ENCODE peak calls at places on chromosomes 13 and 19, in five cellular contexts. N is cardiac muscle cell, C is lower lobe of right lung, L is kidney epithelial cell, S is RWPE1. J is an unnamed sample.

GRCh38 chr13:111239754-111240670 is 80.4 kb upstream of the TEX29 start:
- DNase-seq in S (no peak), C (no peak), N (no peak), L (no peak), J (no peak)

GRCh38 chr19:50639121-50640112 is at the start of gene SYT3:
- DNase-seq in C (peak; percentile 59), L (no peak), S (peak; percentile 62), N (peak; percentile 80), J (no peak)

GRCh38 chr13:73077867-73078266 is 19.1 kb downstream of the KLF5 start:
- DNase-seq in L (no peak), S (no peak), N (no peak), C (no peak), J (no peak)

GRCh38 chr19:3028305-3029069 is 593 bp downstream of the TLE2 start:
- DNase-seq in N (no peak), S (no peak), C (no peak), L (no peak), J (no peak)

GRCh38 chr13:28716511-28716910 is 2.3 kb downstream of the SLC46A3 start:
- DNase-seq in N (no peak), C (no peak), L (peak; percentile 23), S (peak; percentile 78), J (no peak)

GRCh38 chr19:30212574-30212973 is 159.6 kb upstream of the ZNF536 start:
- DNase-seq in S (no peak), C (no peak), L (no peak), N (no peak), J (no peak)

GRCh38 chr13:85137516-85137915 is 661.7 kb downstream of the SLITRK6 start:
- DNase-seq in S (no peak), N (no peak), C (no peak), L (no peak), J (no peak)

GRCh38 chr19:6674868-6675305 is 4.9 kb upstream of the TNFSF14 start:
- DNase-seq in C (peak; percentile 73), N (no peak), L (peak; percentile 42), S (peak; percentile 65), J (no peak)

GRCh38 chr19:30222993-30223865 is 149.0 kb upstream of the ZNF536 start:
- DNase-seq in L (no peak), S (no peak), C (no peak), N (peak; percentile 45), J (peak; percentile 38)

GRCh38 chr19:54305141-54305540 is 7.8 kb downstream of the LILRA5 start:
- DNase-seq in S (no peak), L (no peak), C (no peak), N (no peak), J (no peak)

GRCh38 chr13:31908696-31909386 is 122.7 kb upstream of the FRY start:
- DNase-seq in S (no peak), L (no peak), N (no peak), C (no peak), J (no peak)

GRCh38 chr13:46721054-46721453 is 75.9 kb downstream of the ESD start:
- DNase-seq in C (no peak), N (peak; percentile 67), S (peak; percentile 20), L (no peak), J (peak; percentile 26)

GRCh38 chr19:47433121-47433520 is 13.8 kb upstream of the MEIS3 start:
- DNase-seq in C (no peak), L (no peak), N (no peak), S (no peak), J (no peak)

GRCh38 chr19:35860818-35861639 is 4.3 kb downstream of the KIRREL2 start:
- DNase-seq in L (no peak), S (no peak), N (peak; percentile 88), C (no peak), J (peak; percentile 59)

GRCh38 chr13:21061077-21061945 is at the start of gene LATS2:
- DNase-seq in S (peak; percentile 92), N (peak; percentile 98), L (peak; percentile 67), C (peak; percentile 98), J (peak; percentile 97)

GRCh38 chr13:75541287-75541686 is 3.6 kb upstream of the COMMD6 start:
- DNase-seq in N (no peak), C (no peak), S (no peak), L (no peak), J (no peak)

GRCh38 chr19:53849237-53849676 is 18.4 kb upstream of the MYADM start:
- DNase-seq in S (no peak), N (no peak), L (no peak), C (no peak), J (no peak)

GRCh38 chr13:29959621-29960020 is 109.2 kb upstream of the UBL3 start:
- DNase-seq in S (no peak), L (no peak), N (no peak), C (no peak), J (no peak)

GRCh38 chr13:37595162-37595561 is 3.4 kb downstream of the POSTN start:
- DNase-seq in L (no peak), C (no peak), N (no peak), S (no peak), J (no peak)

GRCh38 chr13:110298566-110299321 is 8.2 kb downstream of the COL4A1 start:
- DNase-seq in C (no peak), N (no peak), S (no peak), L (no peak), J (peak; percentile 46)

GRCh38 chr19:1252221-1252817 is 3.9 kb downstream of the MIDN start:
- DNase-seq in L (no peak), N (no peak), C (peak; percentile 95), S (peak; percentile 54), J (peak; percentile 38)

GRCh38 chr13:95457294-95457693 is 95.2 kb upstream of the CLDN10 start:
- DNase-seq in L (no peak), N (no peak), S (no peak), C (no peak), J (no peak)

GRCh38 chr19:32233885-32234284 is 111.5 kb upstream of the ZNF507 start:
- DNase-seq in L (no peak), N (no peak), C (no peak), S (no peak), J (no peak)

GRCh38 chr19:17496337-17496997 is 15.0 kb upstream of the PGLS start:
- DNase-seq in L (no peak), S (peak; percentile 66), N (peak; percentile 79), C (peak; percentile 88), J (peak; percentile 90)

GRCh38 chr19:32874605-32875004 is 5.0 kb upstream of the SLC7A9 start:
- DNase-seq in C (no peak), N (no peak), S (no peak), L (no peak), J (no peak)

GRCh38 chr19:3099347-3100145 is 5.4 kb downstream of the GNA11 start:
- DNase-seq in L (no peak), C (no peak), N (no peak), S (no peak), J (no peak)

DNA sequence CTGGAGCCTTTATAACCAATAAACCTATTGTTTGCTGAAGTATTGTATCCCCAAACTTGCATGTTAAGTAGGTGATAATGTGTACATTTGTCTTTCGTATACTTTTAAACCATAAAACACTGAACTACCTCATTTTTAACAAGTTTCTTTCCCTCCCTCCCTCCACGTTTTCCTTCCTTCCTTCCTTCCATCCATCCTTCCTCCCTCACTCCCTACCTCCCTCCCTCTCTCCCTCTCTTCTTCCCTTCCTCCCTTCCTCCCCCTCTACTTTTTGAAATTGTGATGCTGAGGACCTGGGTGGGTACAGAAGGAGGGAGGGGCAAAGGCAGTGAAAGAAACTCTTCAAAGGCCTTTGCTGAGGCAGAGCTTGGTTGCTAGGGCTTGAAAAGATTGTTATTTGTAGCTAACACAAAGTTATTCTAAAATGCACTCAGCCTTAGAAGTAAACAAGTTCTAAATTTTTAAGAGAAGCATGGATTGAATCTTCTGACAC is 343.6 kb upstream of the SPRY2 start:
- DNase-seq in S (no peak), L (no peak), N (no peak), C (no peak), J (no peak)
- TF ChIP-seq CTCF in S (no peak), L (no peak), N (no peak), C (no peak), J (no peak)

GRCh38 chr19:38321646-38322323 is 2.1 kb downstream of the KCNK6 start:
- DNase-seq in L (no peak), S (peak; percentile 72), N (no peak), C (no peak), J (no peak)
- TF ChIP-seq CTCF in L (no peak), S (no peak), N (no peak), C (no peak), J (no peak)

GRCh38 chr13:27281420-27281819 is 10.8 kb downstream of the RASL11A start:
- DNase-seq in C (no peak), L (no peak), N (no peak), S (no peak), J (no peak)

GRCh38 chr13:27280009-27280646 is 9.5 kb downstream of the RASL11A start:
- DNase-seq in N (no peak), S (no peak), L (no peak), C (no peak), J (no peak)

GRCh38 chr13:27280841-27281240 is 10.2 kb downstream of the RASL11A start:
- DNase-seq in S (no peak), C (no peak), N (no peak), L (no peak), J (no peak)

GRCh38 chr13:27288397-27288796 is 17.8 kb downstream of the RASL11A start:
- DNase-seq in L (no peak), S (no peak), N (no peak), C (no peak), J (no peak)

DNA sequence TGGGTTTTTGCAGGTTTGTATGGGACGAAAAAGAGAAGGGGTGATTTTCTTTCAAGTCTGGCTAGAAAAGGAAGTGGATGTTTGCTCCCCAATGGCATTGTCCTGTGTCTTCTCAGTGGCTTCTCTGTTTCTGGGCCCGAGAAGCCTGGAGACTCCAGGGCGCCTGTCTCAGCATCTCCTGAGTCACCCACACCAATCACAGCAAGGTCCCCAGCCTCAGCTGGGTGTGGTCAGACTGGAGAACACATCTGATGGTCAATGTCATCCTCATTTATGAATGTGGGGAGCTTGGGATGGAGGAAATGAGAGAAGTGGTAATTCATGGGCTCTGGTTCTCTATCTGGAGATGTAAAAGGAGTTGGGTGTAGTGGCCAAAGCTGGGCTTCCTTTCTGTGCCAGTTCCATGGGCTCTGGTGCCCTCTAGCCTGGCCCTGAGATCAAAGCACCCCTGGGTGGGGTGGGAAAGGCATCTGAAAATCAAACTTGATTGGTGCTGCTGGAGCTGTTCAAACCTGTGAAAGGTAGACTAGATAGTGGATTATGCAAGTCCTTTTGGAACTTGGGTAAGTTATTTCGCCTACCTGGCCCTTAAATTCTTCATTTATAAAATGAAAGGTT is 13.4 kb downstream of the RASL11A start:
- DNase-seq in N (no peak), C (no peak), L (no peak), S (peak; percentile 13), J (no peak)
- TF ChIP-seq CTCF in N (peak; percentile 43), C (peak; percentile 53), L (peak; percentile 48), S (no peak), J (no peak)

GRCh38 chr13:98761979-98762616 is 9.6 kb upstream of the SLC15A1 start:
- DNase-seq in L (no peak), S (no peak), N (no peak), C (no peak), J (no peak)
- TF ChIP-seq CTCF in L (no peak), S (no peak), N (no peak), C (no peak), J (no peak)

J was measured in endothelial cell.